ENCODE peak calls at places on chromosomes 12 and 14, in six cellular contexts. V is PC-9; O is tibial artery; X is CD8-positive, alpha-beta T cell; Z is transverse colon; E is heart left ventricle. U is an unnamed sample.

GRCh38 chr12:115830633-115831032 is 446.9 kb downstream of the MED13L start:
- DNase-seq in O (no peak), E (no peak), Z (no peak), X (no peak), V (no peak), U (no peak)

GRCh38 chr14:58969951-58970751 is 218.3 kb upstream of the DAAM1 start:
- DNase-seq in E (no peak), O (no peak), X (no peak), V (no peak), Z (no peak), U (no peak)

GRCh38 chr12:14723763-14724162 is 27.4 kb upstream of the GUCY2C start:
- DNase-seq in E (peak; percentile 61), X (peak; percentile 52), V (peak; percentile 50), Z (peak; percentile 59), O (peak; percentile 70), U (peak; percentile 67)

GRCh38 chr14:50705026-50705593 is 37.0 kb upstream of the SAV1 start:
- DNase-seq in O (no peak), X (no peak), E (peak; percentile 47), Z (no peak), V (no peak), U (no peak)

GRCh38 chr14:75831455-75831854 is 150.3 kb downstream of the TGFB3 start:
- DNase-seq in Z (peak; percentile 68), V (peak; percentile 94), X (peak; percentile 43), E (peak; percentile 75), O (no peak), U (no peak)

GRCh38 chr14:105060751-105061427 is 4.3 kb downstream of the GPR132 start:
- DNase-seq in X (peak; percentile 59), Z (peak; percentile 54), O (no peak), V (no peak), E (peak; percentile 67), U (no peak)

GRCh38 chr14:94640721-94641631 is 28.8 kb downstream of the SERPINA3 start:
- DNase-seq in E (no peak), Z (no peak), X (no peak), O (no peak), V (no peak), U (no peak)

GRCh38 chr14:19851365-19851764 is 23.6 kb upstream of the OR4K2 start:
- DNase-seq in Z (no peak), X (no peak), V (no peak), E (no peak), O (no peak), U (no peak)

GRCh38 chr12:99122496-99122895 is 477.4 kb downstream of the APAF1 start:
- DNase-seq in E (no peak), X (no peak), Z (no peak), O (no peak), V (no peak), U (no peak)

GRCh38 chr12:82866227-82866803 is 179.6 kb downstream of the TMTC2 start:
- DNase-seq in O (no peak), V (no peak), X (no peak), Z (no peak), E (no peak), U (no peak)

GRCh38 chr12:95805864-95806669 is 15.5 kb upstream of the NTN4 start:
- DNase-seq in Z (no peak), E (no peak), O (peak; percentile 72), V (peak; percentile 61), X (peak; percentile 25), U (no peak)

GRCh38 chr14:29461131-29461530 is 466.5 kb downstream of the PRKD1 start:
- DNase-seq in E (no peak), Z (no peak), V (no peak), O (no peak), X (no peak), U (no peak)

GRCh38 chr12:47905313-47905730 is 528 bp upstream of the VDR start:
- DNase-seq in E (peak; percentile 59), Z (peak; percentile 84), X (no peak), O (peak; percentile 78), V (peak; percentile 85), U (no peak)

DNA sequence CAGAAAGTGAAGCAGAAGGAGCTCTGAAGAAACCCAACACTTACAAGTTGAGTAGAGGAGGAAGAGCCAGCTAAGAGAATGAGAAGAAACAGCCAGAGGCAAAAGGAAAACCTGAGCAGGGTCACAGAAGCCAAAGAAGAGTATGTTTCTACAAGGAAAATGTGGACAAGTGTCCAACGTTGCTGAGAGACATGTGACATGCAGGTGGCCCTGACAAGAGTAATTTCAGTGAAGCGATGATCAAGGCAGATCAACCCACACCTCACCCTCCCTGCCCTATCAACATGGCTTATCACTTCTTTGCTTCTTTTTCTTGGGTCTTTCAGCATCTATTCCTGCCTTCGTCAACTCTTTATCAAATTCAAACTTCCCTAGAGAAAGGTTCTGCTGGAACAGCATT is 68.3 kb downstream of the PPP2R5E start:
- DNase-seq in V (no peak), Z (no peak), E (no peak), O (no peak), X (no peak), U (no peak)
- H3K4me1 ChIP-seq in V (peaks cover 43% of the 10 kb centered on the region), Z (peaks cover 12% of the 10 kb centered on the region), E (peaks cover 45% of the 10 kb centered on the region), O (no peaks in the 10 kb centered on the region), X (peaks cover 28% of the 10 kb centered on the region), U (peaks cover 26% of the 10 kb centered on the region)

GRCh38 chr14:52678591-52678990 is 16.8 kb downstream of the ERO1A start:
- DNase-seq in V (no peak), X (no peak), E (no peak), O (no peak), Z (no peak), U (no peak)
- TF ChIP-seq CTCF in V (peak; percentile 54), X (peak; percentile 59), E (peak; percentile 26), O (no peak), Z (no peak), U (peak; percentile 60)

GRCh38 chr12:54572881-54573280 is 15.6 kb downstream of the PPP1R1A start:
- DNase-seq in V (no peak), X (no peak), Z (no peak), O (no peak), E (no peak), U (no peak)
- H3K27me3 ChIP-seq in V (peaks cover 92% of the 10 kb centered on the region), X (no peaks in the 10 kb centered on the region), Z (no peaks in the 10 kb centered on the region), O (no peaks in the 10 kb centered on the region), E (peaks cover 10% of the 10 kb centered on the region), U (peaks cover 23% of the 10 kb centered on the region)

DNA sequence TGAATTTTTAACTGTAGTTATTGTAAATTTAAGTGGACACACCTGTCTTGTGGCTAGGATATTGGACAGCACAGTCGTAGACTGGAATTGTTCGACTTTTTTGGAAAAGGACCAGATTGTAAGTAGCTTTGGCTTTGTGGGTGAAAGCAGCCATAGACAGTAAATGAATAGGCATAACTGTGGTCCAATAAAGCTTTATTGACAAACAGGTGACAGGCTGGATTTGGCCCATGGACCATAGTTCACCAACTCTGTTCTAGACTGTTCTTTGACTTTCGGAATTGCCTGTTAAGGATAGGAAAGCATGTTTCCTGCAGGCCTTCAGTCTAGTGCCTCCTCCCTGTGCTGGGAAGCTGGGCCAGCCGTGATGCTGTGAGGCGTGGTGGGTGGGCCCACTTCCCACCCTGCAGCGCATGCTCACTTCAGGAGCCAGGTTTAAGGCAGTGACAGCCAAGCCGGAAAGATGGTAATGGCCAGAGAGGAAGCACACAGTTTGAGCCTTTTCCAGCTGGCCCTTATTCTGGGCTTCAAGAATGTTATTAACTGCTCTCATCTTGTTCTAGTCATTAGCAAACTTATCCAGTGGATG is 51.8 kb downstream of the PPP2R5C start:
- DNase-seq in X (no peak), Z (peak; percentile 47), V (no peak), O (no peak), E (peak; percentile 72), U (no peak)
- H3K4me1 ChIP-seq in X (peaks cover 72% of the 10 kb centered on the region), Z (peaks cover 39% of the 10 kb centered on the region), V (peaks cover 26% of the 10 kb centered on the region), O (no peaks in the 10 kb centered on the region), E (peaks cover 67% of the 10 kb centered on the region), U (peaks cover 12% of the 10 kb centered on the region)